ENCODE peak calls at places on chromosome 20, in ten cellular contexts. W is endothelial cell; F is H4; T is activated CD4-positive, alpha-beta T cell treated with anti-CD3 and anti-CD28 coated beads, Interleukin-2, amount 50 U/mL, for 1 hour; Z is mucosa of descending colon; R is GM12865; M is adrenal gland; K is EH; J is nucleus accumbens; P is fibroblast of mammary gland. X is an unnamed sample.

GRCh38 chr20:25318471-25319240 is 70.8 kb downstream of the PYGB start:
- DNase-seq in J (peak), P (no peak), K (no peak), F (no peak), W (no peak), R (peak), M (no peak), T (no peak), Z (no peak), X (no peak)

GRCh38 chr20:21719592-21720214 is 14.2 kb downstream of the PAX1 start:
- DNase-seq in W (peak), Z (peak), P (peak), F (peak), J (peak), M (peak), K (peak), R (peak), T (peak), X (peak)

GRCh38 chr20:63032861-63033634 is 26.3 kb upstream of the BHLHE23 start:
- DNase-seq in Z (no peak), R (peak), K (no peak), J (no peak), T (no peak), F (no peak), M (no peak), P (no peak), W (peak), X (no peak)

GRCh38 chr20:12180107-12180661 is 262.5 kb downstream of the BTBD3 start:
- DNase-seq in Z (no peak), J (no peak), W (no peak), R (no peak), F (no peak), K (no peak), P (no peak), T (no peak), M (no peak), X (no peak)

GRCh38 chr20:63321148-63321831 is 28.3 kb downstream of the COL20A1 start:
- DNase-seq in J (no peak), K (peak), P (peak), T (no peak), M (peak), W (no peak), Z (no peak), F (no peak), R (no peak), X (no peak)

GRCh38 chr20:19975901-19976300 is 41.3 kb upstream of the NAA20 start:
- DNase-seq in J (peak), W (no peak), F (peak), M (peak), K (peak), R (no peak), T (no peak), Z (no peak), P (peak), X (no peak)

GRCh38 chr20:31675828-31676533 is 38.3 kb downstream of the COX4I2 start:
- DNase-seq in R (peak), F (no peak), M (no peak), P (peak), T (peak), J (peak), Z (no peak), K (peak), W (peak), X (peak)

GRCh38 chr20:46994341-46994740 is 99.7 kb downstream of the EYA2 start:
- DNase-seq in F (no peak), P (no peak), R (peak), J (no peak), M (no peak), K (no peak), W (no peak), T (no peak), Z (peak), X (no peak)

GRCh38 chr20:47054945-47055344 is 160.3 kb downstream of the EYA2 start:
- DNase-seq in R (peak), K (no peak), T (no peak), W (no peak), P (no peak), J (no peak), Z (no peak), M (no peak), F (peak), X (no peak)

GRCh38 chr20:52724586-52724985 is 247.6 kb upstream of the TSHZ2 start:
- DNase-seq in Z (no peak), P (no peak), T (no peak), M (no peak), J (no peak), W (no peak), R (no peak), K (no peak), F (no peak), X (no peak)

GRCh38 chr20:12965880-12966270 is 42.9 kb upstream of the SPTLC3 start:
- DNase-seq in F (no peak), K (no peak), Z (no peak), R (no peak), T (no peak), M (no peak), J (no peak), W (no peak), P (no peak), X (no peak)

GRCh38 chr20:57435498-57436222 is 44.5 kb downstream of the RBM38 start:
- DNase-seq in Z (peak), T (peak), M (peak), W (no peak), J (peak), R (peak), F (peak), K (no peak), P (no peak), X (peak)

GRCh38 chr20:16111132-16111852 is 462.0 kb downstream of the KIF16B start:
- DNase-seq in Z (no peak), R (no peak), T (no peak), K (no peak), M (no peak), W (no peak), J (no peak), P (no peak), F (no peak), X (no peak)

GRCh38 chr20:58078741-58079522 is 149.5 kb downstream of the ANKRD60 start:
- DNase-seq in Z (no peak), R (no peak), P (peak), T (no peak), W (no peak), K (peak), F (peak), J (no peak), M (no peak), X (no peak)

GRCh38 chr20:61932711-61933480 is 132.8 kb downstream of the TAF4 start:
- DNase-seq in R (no peak), W (no peak), M (peak), T (no peak), F (no peak), P (no peak), J (no peak), Z (no peak), K (no peak), X (no peak)

GRCh38 chr20:62651285-62652021 is 9.2 kb downstream of the SLCO4A1 start:
- DNase-seq in P (no peak), T (peak), K (no peak), F (no peak), Z (peak), J (no peak), W (no peak), M (peak), R (peak), X (peak)

GRCh38 chr20:55961351-55962320 is 43.7 kb downstream of the CBLN4 start:
- DNase-seq in F (no peak), T (no peak), P (no peak), J (no peak), W (no peak), K (no peak), R (no peak), Z (no peak), M (peak), X (no peak)

GRCh38 chr20:32792316-32792715 is 27.4 kb upstream of the MAPRE1 start:
- DNase-seq in M (no peak), T (peak), W (no peak), J (no peak), Z (no peak), P (no peak), F (no peak), R (peak), K (peak), X (no peak)

GRCh38 chr20:25421107-25421506 is 13.6 kb downstream of the GINS1 start:
- DNase-seq in W (no peak), K (peak), J (no peak), T (no peak), R (no peak), F (no peak), P (peak), M (no peak), Z (no peak), X (no peak)

GRCh38 chr20:19115581-19115980 is 96.9 kb upstream of the SLC24A3 start:
- DNase-seq in W (no peak), M (no peak), Z (no peak), J (no peak), P (no peak), R (no peak), T (no peak), K (no peak), F (no peak), X (no peak)

GRCh38 chr20:36544134-36545018 is 3.1 kb downstream of the MYL9 start:
- DNase-seq in J (no peak), T (no peak), M (peak), K (peak), Z (no peak), P (peak), F (peak), R (no peak), W (no peak), X (no peak)

GRCh38 chr20:13819885-13820645 is 35.2 kb downstream of the NDUFAF5 start:
- DNase-seq in P (peak), J (no peak), F (peak), Z (peak), M (peak), K (peak), R (peak), W (no peak), T (peak), X (peak)

GRCh38 chr20:4944518-4944917 is 56.8 kb downstream of the SLC23A2 start:
- DNase-seq in K (peak), P (peak), F (no peak), Z (no peak), J (no peak), W (no peak), T (no peak), M (peak), R (no peak), X (no peak)

GRCh38 chr20:44918342-44918741 is 8.5 kb downstream of the PABPC1L start:
- DNase-seq in P (no peak), R (no peak), Z (no peak), F (no peak), J (no peak), T (no peak), K (no peak), W (no peak), M (no peak), X (no peak)

GRCh38 chr20:38452880-38453624 is 17.9 kb upstream of the SNHG17 start:
- DNase-seq in P (peak), J (no peak), M (no peak), Z (no peak), K (peak), R (no peak), F (no peak), T (no peak), W (no peak), X (peak)

GRCh38 chr20:11849270-11849920 is 68.3 kb upstream of the BTBD3 start:
- DNase-seq in Z (no peak), K (peak), J (no peak), P (peak), F (peak), R (no peak), W (no peak), T (no peak), M (no peak), X (no peak)

GRCh38 chr20:57809661-57810172 is 99.9 kb upstream of the PMEPA1 start:
- DNase-seq in T (no peak), J (peak), P (no peak), Z (no peak), W (no peak), R (no peak), F (no peak), K (no peak), M (no peak), X (no peak)

GRCh38 chr20:2042400-2042799 is 48.5 kb upstream of the PDYN start:
- DNase-seq in W (no peak), P (peak), K (peak), R (no peak), F (peak), Z (no peak), M (no peak), T (no peak), J (no peak), X (no peak)

GRCh38 chr20:63443606-63444395 is 28.7 kb downstream of the KCNQ2 start:
- DNase-seq in P (no peak), R (no peak), W (no peak), T (no peak), M (no peak), F (no peak), K (no peak), J (no peak), Z (no peak), X (no peak)

GRCh38 chr20:4051413-4052138 is 36.2 kb upstream of the RNF24 start:
- DNase-seq in W (no peak), J (no peak), K (no peak), F (no peak), P (peak), M (no peak), T (no peak), R (no peak), Z (no peak), X (no peak)

GRCh38 chr20:64142546-64142945 is 21.7 kb upstream of the MYT1 start:
- DNase-seq in Z (no peak), K (no peak), W (no peak), F (no peak), T (no peak), M (no peak), R (no peak), J (no peak), P (no peak), X (no peak)

GRCh38 chr20:19701449-19701848 is 56.6 kb upstream of the RIN2 start:
- DNase-seq in Z (no peak), R (no peak), M (no peak), K (no peak), W (no peak), J (no peak), F (no peak), P (no peak), T (no peak), X (no peak)

GRCh38 chr20:49759266-49759950 is 45.7 kb upstream of the B4GALT5 start:
- DNase-seq in Z (no peak), R (no peak), J (no peak), K (no peak), M (no peak), T (no peak), P (no peak), W (no peak), F (no peak), X (no peak)

GRCh38 chr20:2101057-2101934 is at the start of gene STK35:
- DNase-seq in K (peak), M (peak), R (peak), Z (peak), J (no peak), T (no peak), P (peak), W (peak), F (peak), X (peak)

GRCh38 chr20:20487811-20488210 is 119.9 kb downstream of the INSM1 start:
- DNase-seq in Z (no peak), T (no peak), F (peak), K (peak), W (no peak), J (no peak), P (no peak), M (no peak), R (no peak), X (no peak)

GRCh38 chr20:58905236-58905635 is 52.7 kb downstream of the GNAS start:
- DNase-seq in P (no peak), J (no peak), R (no peak), F (no peak), T (no peak), W (no peak), K (peak), Z (no peak), M (no peak), X (no peak)

GRCh38 chr20:13703265-13703664 is 64.5 kb upstream of the TASP1 start:
- DNase-seq in J (no peak), P (no peak), M (no peak), F (no peak), R (no peak), T (no peak), W (no peak), Z (no peak), K (no peak), X (no peak)